ENCODE peak calls at places on chromosomes 7 and 10, in six cellular contexts. One of them, this sample, is unnamed.

GRCh38 chr10:57716884-57717283 is 550.8 kb downstream of the IPMK start:
- DNase-seq in stimulated activated CD8-positive, alpha-beta memory T cell treated with anti-CD3 and anti-CD28 coated beads, Interleukin-15, amount 100 ng/mL, for 24 hours: no peak
- DNase-seq in fibroblast of mammary gland: peak
- DNase-seq in ELR: peak
- DNase-seq in pons: no peak
- DNase-seq in NCI-H774: no peak
- DNase-seq in this sample: peak

GRCh38 chr10:98308602-98309365 is 40.8 kb upstream of the LOXL4 start:
- DNase-seq in stimulated activated CD8-positive, alpha-beta memory T cell treated with anti-CD3 and anti-CD28 coated beads, Interleukin-15, amount 100 ng/mL, for 24 hours: no peak
- DNase-seq in fibroblast of mammary gland: no peak
- DNase-seq in ELR: no peak
- DNase-seq in pons: no peak
- DNase-seq in NCI-H774: no peak
- DNase-seq in this sample: no peak

GRCh38 chr7:26197153-26198115 is 3.1 kb downstream of the HNRNPA2B1 start:
- DNase-seq in stimulated activated CD8-positive, alpha-beta memory T cell treated with anti-CD3 and anti-CD28 coated beads, Interleukin-15, amount 100 ng/mL, for 24 hours: no peak
- DNase-seq in fibroblast of mammary gland: no peak
- DNase-seq in ELR: peak
- DNase-seq in pons: peak
- DNase-seq in NCI-H774: no peak
- DNase-seq in this sample: no peak

GRCh38 chr10:24556746-24557742 is 166.6 kb downstream of the ARHGAP21 start:
- DNase-seq in stimulated activated CD8-positive, alpha-beta memory T cell treated with anti-CD3 and anti-CD28 coated beads, Interleukin-15, amount 100 ng/mL, for 24 hours: no peak
- DNase-seq in fibroblast of mammary gland: peak
- DNase-seq in ELR: peak
- DNase-seq in pons: peak
- DNase-seq in NCI-H774: no peak
- DNase-seq in this sample: peak

GRCh38 chr7:36928718-36929117 is 204.4 kb upstream of the AOAH start:
- DNase-seq in stimulated activated CD8-positive, alpha-beta memory T cell treated with anti-CD3 and anti-CD28 coated beads, Interleukin-15, amount 100 ng/mL, for 24 hours: no peak
- DNase-seq in fibroblast of mammary gland: no peak
- DNase-seq in ELR: no peak
- DNase-seq in pons: no peak
- DNase-seq in NCI-H774: no peak
- DNase-seq in this sample: no peak

GRCh38 chr7:51430480-51431086 is 114.0 kb upstream of the COBL start:
- DNase-seq in stimulated activated CD8-positive, alpha-beta memory T cell treated with anti-CD3 and anti-CD28 coated beads, Interleukin-15, amount 100 ng/mL, for 24 hours: no peak
- DNase-seq in fibroblast of mammary gland: peak
- DNase-seq in ELR: peak
- DNase-seq in pons: peak
- DNase-seq in NCI-H774: peak
- DNase-seq in this sample: peak

GRCh38 chr10:105644559-105644958 is 1003.5 kb downstream of the SORCS3 start:
- DNase-seq in stimulated activated CD8-positive, alpha-beta memory T cell treated with anti-CD3 and anti-CD28 coated beads, Interleukin-15, amount 100 ng/mL, for 24 hours: no peak
- DNase-seq in fibroblast of mammary gland: no peak
- DNase-seq in ELR: no peak
- DNase-seq in pons: no peak
- DNase-seq in NCI-H774: no peak
- DNase-seq in this sample: no peak

GRCh38 chr10:124039432-124040086 is 53.8 kb downstream of the CHST15 start:
- DNase-seq in stimulated activated CD8-positive, alpha-beta memory T cell treated with anti-CD3 and anti-CD28 coated beads, Interleukin-15, amount 100 ng/mL, for 24 hours: no peak
- DNase-seq in fibroblast of mammary gland: no peak
- DNase-seq in ELR: no peak
- DNase-seq in pons: no peak
- DNase-seq in NCI-H774: no peak
- DNase-seq in this sample: no peak